ENCODE peak calls at places on chromosomes 11 and 22, in eight cellular contexts. R is stimulated activated CD4-positive, alpha-beta T cell treated with anti-CD3 and anti-CD28 coated beads, TNF-alpha, amount 100 ng/mL, for 48 hours; A is M059J; D is activated T-helper 1 cell treated with anti-CD3 and anti-CD28 coated beads, Interleukin-2, amount 50 U/mL, for 16 hours; Y is mesothelial cell of epicardium; G is SW480; K is G401; P is mucosa of descending colon. E is an unnamed sample.

GRCh38 chr11:16000065-16000464 is 356.3 kb downstream of the SOX6 start:
- DNase-seq in D (no peak), G (no peak), A (peak), R (no peak), P (no peak), Y (no peak), K (no peak), E (no peak)

GRCh38 chr22:44387486-44387885 is 74.7 kb upstream of the SHISAL1 start:
- DNase-seq in D (no peak), K (no peak), Y (no peak), P (peak), A (no peak), R (no peak), G (no peak), E (no peak)

GRCh38 chr11:74636633-74637184 is 44.3 kb downstream of the POLD3 start:
- DNase-seq in G (peak), R (no peak), Y (no peak), P (no peak), D (no peak), K (no peak), A (peak), E (no peak)

GRCh38 chr11:72225411-72225951 is 914 bp downstream of the INPPL1 start:
- DNase-seq in K (no peak), D (no peak), A (no peak), P (no peak), R (no peak), G (no peak), Y (peak), E (no peak)

GRCh38 chr11:128667873-128668272 is 26.0 kb upstream of the FLI1 start:
- DNase-seq in R (no peak), K (no peak), Y (no peak), P (no peak), D (no peak), G (no peak), A (peak), E (no peak)

GRCh38 chr11:16001899-16002426 is 354.4 kb downstream of the SOX6 start:
- DNase-seq in Y (no peak), G (peak), D (no peak), P (peak), K (no peak), R (no peak), A (peak), E (peak)

GRCh38 chr11:117919326-117920275 is 9.6 kb downstream of the TMPRSS13 start:
- DNase-seq in A (no peak), R (no peak), G (no peak), P (no peak), K (no peak), D (no peak), Y (no peak), E (no peak)

GRCh38 chr11:119417726-119418540 is 5.0 kb downstream of the THY1 start:
- DNase-seq in Y (no peak), K (peak), A (peak), G (no peak), P (no peak), D (no peak), R (no peak), E (no peak)

GRCh38 chr11:113690619-113691569 is 15.2 kb downstream of the TMPRSS5 start:
- DNase-seq in K (no peak), Y (no peak), R (no peak), P (peak), A (peak), G (peak), D (no peak), E (peak)

GRCh38 chr11:16891964-16892363 is 122.2 kb downstream of the PLEKHA7 start:
- DNase-seq in D (no peak), G (peak), K (no peak), A (peak), P (no peak), R (no peak), Y (no peak), E (no peak)

GRCh38 chr11:324131-324530 is 3.5 kb upstream of the IFITM3 start:
- DNase-seq in K (no peak), R (no peak), G (no peak), Y (no peak), D (no peak), P (no peak), A (no peak), E (no peak)

GRCh38 chr11:67357831-67358555 is 4.6 kb upstream of the POLD4 start:
- DNase-seq in R (no peak), K (no peak), A (peak), D (no peak), G (peak), P (no peak), Y (no peak), E (peak)

GRCh38 chr11:120217941-120218694 is 7.3 kb downstream of the OAF start:
- DNase-seq in P (no peak), Y (no peak), R (no peak), K (no peak), A (no peak), D (no peak), G (no peak), E (no peak)

GRCh38 chr22:47065756-47066615 is 303.5 kb downstream of the TBC1D22A start:
- DNase-seq in A (no peak), P (no peak), D (no peak), R (no peak), K (no peak), G (no peak), Y (no peak), E (no peak)

GRCh38 chr11:32385998-32386397 is 49.3 kb downstream of the WT1 start:
- DNase-seq in D (no peak), R (no peak), P (no peak), Y (no peak), A (peak), K (no peak), G (peak), E (peak)

GRCh38 chr11:112652786-112653390 is 308.3 kb upstream of the NCAM1 start:
- DNase-seq in A (peak), D (no peak), R (no peak), K (no peak), G (peak), P (no peak), Y (no peak), E (no peak)

GRCh38 chr11:111399187-111400031 is 20.3 kb upstream of the POU2AF1 start:
- DNase-seq in G (no peak), K (no peak), P (no peak), D (no peak), R (no peak), Y (no peak), A (no peak), E (no peak)

GRCh38 chr11:132058211-132058772 is 687.9 kb downstream of the NTM start:
- DNase-seq in Y (no peak), D (no peak), G (no peak), A (peak), R (no peak), K (no peak), P (no peak), E (no peak)

GRCh38 chr11:71176812-71177211 is 75.6 kb downstream of the SHANK2 start:
- DNase-seq in A (no peak), R (no peak), K (no peak), D (no peak), Y (no peak), P (no peak), G (peak), E (no peak)

GRCh38 chr11:64809781-64810241 is 540 bp downstream of the MEN1 start:
- DNase-seq in D (no peak), K (no peak), P (peak), G (peak), Y (no peak), A (no peak), R (no peak), E (peak)

GRCh38 chr22:19986011-19986409 is 30.6 kb downstream of the ARVCF start:
- DNase-seq in K (no peak), D (no peak), P (peak), Y (no peak), A (no peak), G (no peak), R (no peak), E (no peak)

GRCh38 chr11:35951659-35952058 is 7.8 kb downstream of the LDLRAD3 start:
- DNase-seq in D (no peak), Y (no peak), G (no peak), K (no peak), A (no peak), R (no peak), P (no peak), E (no peak)

GRCh38 chr11:96052921-96053631 is 129.2 kb upstream of the MTMR2 start:
- DNase-seq in D (no peak), K (no peak), R (no peak), A (peak), Y (no peak), G (no peak), P (no peak), E (no peak)

GRCh38 chr11:43907028-43907966 is 26.7 kb downstream of the ALKBH3 start:
- DNase-seq in R (no peak), D (no peak), Y (no peak), A (no peak), K (peak), P (no peak), G (no peak), E (no peak)

GRCh38 chr11:111634981-111635705 is 32.9 kb downstream of the SIK2 start:
- DNase-seq in K (peak), R (no peak), G (peak), Y (no peak), D (no peak), A (peak), P (no peak), E (no peak)

GRCh38 chr11:101844608-101845007 is 70.2 kb upstream of the CEP126 start:
- DNase-seq in R (no peak), G (no peak), P (no peak), A (no peak), D (no peak), Y (no peak), K (no peak), E (no peak)

GRCh38 chr11:59289782-59290181 is 68.9 kb upstream of the OR5AN1 start:
- DNase-seq in P (no peak), G (no peak), D (no peak), Y (no peak), A (no peak), R (no peak), K (no peak), E (no peak)

GRCh38 chr11:1565904-1566247 is 6.2 kb downstream of the DUSP8 start:
- DNase-seq in G (no peak), D (no peak), P (no peak), A (no peak), Y (no peak), R (no peak), K (no peak), E (no peak)

GRCh38 chr22:38484244-38484643 is 16.3 kb downstream of the KDELR3 start:
- DNase-seq in K (no peak), P (no peak), D (no peak), A (no peak), R (no peak), G (no peak), Y (no peak), E (no peak)

GRCh38 chr22:41009222-41009948 is 58.2 kb downstream of the RBX1 start:
- DNase-seq in D (no peak), K (no peak), P (peak), R (no peak), G (no peak), Y (no peak), A (peak), E (peak)

GRCh38 chr11:77187776-77188175 is 59.7 kb downstream of the MYO7A start:
- DNase-seq in A (no peak), D (no peak), K (no peak), R (no peak), G (no peak), Y (no peak), P (peak), E (no peak)

GRCh38 chr11:43987384-43988039 is 45.1 kb downstream of the C11orf96 start:
- DNase-seq in K (peak), A (peak), P (peak), Y (no peak), R (no peak), G (peak), D (no peak), E (peak)

GRCh38 chr22:37121887-37122591 is 12.5 kb upstream of the TMPRSS6 start:
- DNase-seq in Y (no peak), P (peak), G (no peak), R (peak), K (no peak), D (peak), A (peak), E (peak)

GRCh38 chr11:12864316-12865156 is 144.6 kb upstream of the RASSF10 start:
- DNase-seq in P (no peak), R (no peak), A (peak), D (no peak), Y (no peak), G (no peak), K (peak), E (no peak)

GRCh38 chr11:103183981-103184592 is 74.9 kb downstream of the DYNC2H1 start:
- DNase-seq in K (no peak), P (no peak), R (no peak), D (no peak), Y (no peak), G (no peak), A (no peak), E (no peak)

GRCh38 chr11:1040428-1041148 is 4.1 kb upstream of the MUC6 start:
- DNase-seq in K (no peak), R (no peak), P (peak), G (no peak), A (peak), D (no peak), Y (no peak), E (no peak)

GRCh38 chr22:28231423-28231822 is 312.4 kb upstream of the PITPNB start:
- DNase-seq in A (peak), D (no peak), K (no peak), G (peak), R (no peak), Y (no peak), P (no peak), E (no peak)

GRCh38 chr22:35329114-35329847 is 29.6 kb downstream of the TOM1 start:
- DNase-seq in P (no peak), A (no peak), D (no peak), G (no peak), Y (no peak), R (no peak), K (no peak), E (no peak)

E was measured in colonic mucosa.